ENCODE peak calls at places on chromosomes 11 and 22, in six cellular contexts. A is SJSA1, F is ovary, K is lung, R is kidney epithelial cell, C is brain microvascular endothelial cell. O is an unnamed sample.

GRCh38 chr11:45328726-45329125 is 42.6 kb upstream of the SYT13 start:
- DNase-seq in A (peak; percentile 25), F (no peak), K (no peak), R (no peak), C (no peak), O (no peak)

GRCh38 chr22:46072030-46072881 is 78.1 kb upstream of the PPARA start:
- DNase-seq in A (peak; percentile 69), F (no peak), K (peak; percentile 74), R (no peak), C (no peak), O (no peak)

GRCh38 chr11:79113099-79113498 is 327.7 kb downstream of the TENM4 start:
- DNase-seq in A (no peak), F (peak; percentile 63), K (no peak), R (no peak), C (no peak), O (no peak)

GRCh38 chr11:103326070-103326794 is 217.0 kb downstream of the DYNC2H1 start:
- DNase-seq in A (no peak), F (no peak), K (peak; percentile 42), R (peak; percentile 35), C (peak; percentile 90), O (peak; percentile 48)

GRCh38 chr11:109864834-109865557 is 228.2 kb upstream of the ZC3H12C start:
- DNase-seq in A (no peak), F (no peak), K (no peak), R (no peak), C (peak; percentile 14), O (no peak)

GRCh38 chr22:46054091-46054877 is 77.3 kb upstream of the WNT7B start:
- DNase-seq in A (peak; percentile 75), F (peak; percentile 86), K (peak; percentile 70), R (no peak), C (no peak), O (no peak)

GRCh38 chr22:46454910-46455269 is 82.5 kb downstream of the CELSR1 start:
- DNase-seq in A (no peak), F (no peak), K (no peak), R (peak; percentile 61), C (no peak), O (peak; percentile 10)

GRCh38 chr11:111236355-111236754 is 9.2 kb upstream of the POU2AF2 start:
- DNase-seq in A (no peak), F (no peak), K (no peak), R (no peak), C (no peak), O (no peak)

GRCh38 chr11:17718015-17718414 is 1.4 kb upstream of the MYOD1 start:
- DNase-seq in A (no peak), F (no peak), K (no peak), R (no peak), C (no peak), O (no peak)

GRCh38 chr11:35293034-35293433 is 126.3 kb downstream of the SLC1A2 start:
- DNase-seq in A (no peak), F (no peak), K (no peak), R (no peak), C (no peak), O (no peak)

GRCh38 chr22:41841085-41841712 is 8.3 kb downstream of the SREBF2 start:
- DNase-seq in A (no peak), F (no peak), K (no peak), R (no peak), C (no peak), O (no peak)

GRCh38 chr11:115214644-115215305 is 289.4 kb downstream of the CADM1 start:
- DNase-seq in A (no peak), F (no peak), K (no peak), R (no peak), C (no peak), O (no peak)

GRCh38 chr11:46736615-46737014 is 17.6 kb downstream of the F2 start:
- DNase-seq in A (no peak), F (no peak), K (no peak), R (no peak), C (no peak), O (no peak)

GRCh38 chr11:45082744-45083543 is 63.5 kb upstream of the PRDM11 start:
- DNase-seq in A (no peak), F (no peak), K (no peak), R (no peak), C (no peak), O (no peak)

GRCh38 chr11:67406969-67407699 is 3.3 kb downstream of the TBC1D10C start:
- DNase-seq in A (no peak), F (no peak), K (no peak), R (no peak), C (no peak), O (no peak)

GRCh38 chr11:77069336-77069968 is 2.7 kb downstream of the CAPN5 start:
- DNase-seq in A (no peak), F (peak; percentile 7), K (no peak), R (no peak), C (no peak), O (no peak)

GRCh38 chr22:50271519-50271970 is 1.4 kb upstream of the MAPK11 start:
- DNase-seq in A (peak; percentile 71), F (peak; percentile 70), K (peak; percentile 56), R (no peak), C (no peak), O (no peak)

GRCh38 chr22:17964647-17965046 is 59.7 kb downstream of the MICAL3 start:
- DNase-seq in A (no peak), F (no peak), K (no peak), R (no peak), C (no peak), O (no peak)

GRCh38 chr11:125883375-125883774 is 4.1 kb upstream of the HYLS1 start:
- DNase-seq in A (no peak), F (no peak), K (no peak), R (no peak), C (no peak), O (no peak)

GRCh38 chr11:85029964-85030363 is 597.2 kb downstream of the DLG2 start:
- DNase-seq in A (no peak), F (no peak), K (no peak), R (no peak), C (peak; percentile 28), O (no peak)

GRCh38 chr22:31828739-31829138 is 74.9 kb downstream of the DEPDC5 start:
- DNase-seq in A (no peak), F (no peak), K (no peak), R (no peak), C (peak; percentile 36), O (no peak)

GRCh38 chr11:12005476-12005875 is 3.0 kb downstream of the DKK3 start:
- DNase-seq in A (no peak), F (no peak), K (no peak), R (no peak), C (no peak), O (no peak)

GRCh38 chr11:122984186-122985011 is 2.8 kb upstream of the BSX start:
- DNase-seq in A (no peak), F (no peak), K (no peak), R (no peak), C (no peak), O (no peak)

GRCh38 chr11:17384002-17384511 is 4.4 kb downstream of the KCNJ11 start:
- DNase-seq in A (peak; percentile 76), F (peak; percentile 79), K (peak; percentile 76), R (peak; percentile 28), C (peak; percentile 34), O (peak; percentile 56)

GRCh38 chr22:40609216-40609615 is 27.3 kb downstream of the MRTFA start:
- DNase-seq in A (no peak), F (no peak), K (no peak), R (no peak), C (no peak), O (no peak)

GRCh38 chr11:124716596-124716995 is 23.1 kb upstream of the NRGN start:
- DNase-seq in A (no peak), F (no peak), K (no peak), R (no peak), C (no peak), O (no peak)

GRCh38 chr22:49310354-49310753 is 517.3 kb downstream of the BRD1 start:
- DNase-seq in A (peak; percentile 9), F (no peak), K (no peak), R (no peak), C (no peak), O (no peak)

GRCh38 chr22:30561402-30562154 is 12.9 kb downstream of the GAL3ST1 start:
- DNase-seq in A (no peak), F (no peak), K (no peak), R (no peak), C (no peak), O (no peak)

GRCh38 chr11:104343578-104343977 is 179.6 kb upstream of the PDGFD start:
- DNase-seq in A (no peak), F (no peak), K (no peak), R (no peak), C (no peak), O (no peak)

GRCh38 chr11:19808076-19808911 is 95.7 kb downstream of the NAV2 start:
- DNase-seq in A (no peak), F (no peak), K (no peak), R (no peak), C (no peak), O (no peak)

DNA sequence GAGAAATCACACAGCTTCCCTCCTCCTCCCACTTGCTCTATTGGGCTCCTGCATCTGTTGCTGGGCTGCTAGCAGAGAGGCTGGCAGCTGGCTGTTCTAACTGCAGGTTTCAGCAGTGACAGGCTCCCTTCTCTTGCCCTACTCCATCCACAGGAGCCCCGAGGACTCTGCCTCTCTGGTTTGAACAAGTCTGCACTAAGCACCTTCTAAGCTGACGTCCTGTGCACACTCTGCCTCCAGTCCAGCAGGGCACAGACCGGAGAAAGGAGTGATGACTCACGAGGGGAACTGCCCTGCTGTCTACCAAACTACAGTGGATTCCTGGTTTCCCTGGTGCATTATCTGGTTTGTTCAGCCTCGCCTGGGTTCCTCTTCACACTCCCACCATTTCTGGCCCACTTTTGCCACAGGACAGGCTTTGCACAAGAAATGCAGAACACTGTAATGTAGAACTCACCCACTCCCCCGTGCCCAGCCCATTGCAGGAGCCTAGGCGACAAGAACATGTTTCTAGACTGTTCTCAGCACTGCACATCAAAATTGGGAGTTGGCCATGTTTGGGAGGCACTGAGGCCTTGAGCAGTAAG is 26.0 kb downstream of the IL10RA start:
- DNase-seq in A (no peak), F (no peak), K (no peak), R (peak; percentile 23), C (no peak), O (no peak)
- H3K27me3 ChIP-seq in A (no peaks in the 10 kb centered on the region), F (no peaks in the 10 kb centered on the region), K (no peaks in the 10 kb centered on the region), R (peaks cover 15% of the 10 kb centered on the region), C (no peaks in the 10 kb centered on the region), O (peaks cover 13% of the 10 kb centered on the region)

DNA sequence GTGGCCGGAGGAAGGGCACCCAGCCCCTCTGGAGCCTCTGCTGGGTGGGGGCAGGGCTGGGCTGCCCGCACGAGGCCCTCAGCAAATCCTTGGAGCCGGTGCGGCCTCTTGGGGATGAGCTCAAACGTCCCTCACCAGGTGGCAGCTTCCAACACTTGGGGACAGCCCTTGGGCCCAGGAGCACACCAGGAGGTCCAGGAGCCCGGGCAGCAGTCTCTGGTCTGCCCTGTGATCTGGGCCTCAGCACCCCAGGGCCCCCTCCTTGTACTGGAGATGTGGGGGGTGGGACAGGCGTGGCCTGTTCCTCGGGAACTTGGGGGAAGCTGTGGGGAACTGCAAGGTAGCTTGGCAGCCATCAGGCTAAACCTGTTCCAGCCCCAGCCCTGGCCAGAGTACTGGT is 40.0 kb downstream of the MOB2 start:
- DNase-seq in A (no peak), F (no peak), K (no peak), R (no peak), C (no peak), O (no peak)
- H3K27me3 ChIP-seq in A (no peaks in the 10 kb centered on the region), F (no peaks in the 10 kb centered on the region), K (peaks cover 18% of the 10 kb centered on the region), R (peaks cover 8% of the 10 kb centered on the region), C (no peaks in the 10 kb centered on the region), O (no peaks in the 10 kb centered on the region)

GRCh38 chr11:71222318-71223080 is 29.9 kb downstream of the SHANK2 start:
- DNase-seq in A (no peak), F (no peak), K (no peak), R (no peak), C (no peak), O (no peak)
- H3K27me3 ChIP-seq in A (no peaks in the 10 kb centered on the region), F (no peaks in the 10 kb centered on the region), K (no peaks in the 10 kb centered on the region), R (no peaks in the 10 kb centered on the region), C (no peaks in the 10 kb centered on the region), O (no peaks in the 10 kb centered on the region)

GRCh38 chr11:2149471-2150205 is 10.4 kb upstream of the IGF2 start:
- DNase-seq in A (no peak), F (no peak), K (no peak), R (no peak), C (no peak), O (no peak)
- H3K27me3 ChIP-seq in A (peaks cover 46% of the 10 kb centered on the region), F (peaks cover 4% of the 10 kb centered on the region), K (peaks cover 18% of the 10 kb centered on the region), R (peaks cover 74% of the 10 kb centered on the region), C (peaks cover 40% of the 10 kb centered on the region), O (peaks cover 27% of the 10 kb centered on the region)